ENCODE peak calls at places on chromosomes 16 and 17, in ten cellular contexts. N is astrocyte of the spinal cord, Z is left ventricle myocardium inferior, R is thoracic aorta, Q is Panc1, P is A549, L is mucosa of descending colon, F is HFF-Myc, I is AG10803, T is retinal pigment epithelial cell. U is an unnamed sample.

GRCh38 chr16:12413393-12413792 is 390.3 kb downstream of the CPPED1 start:
- DNase-seq in N (no peak), Z (no peak), R (no peak), Q (no peak), P (no peak), L (no peak), F (no peak), I (no peak), T (no peak), U (no peak)

GRCh38 chr16:23903001-23903414 is 67.2 kb downstream of the PRKCB start:
- DNase-seq in N (no peak), Z (no peak), R (no peak), Q (no peak), P (no peak), L (no peak), F (no peak), I (no peak), T (no peak), U (no peak)

GRCh38 chr16:77564791-77565390 is 130.1 kb upstream of the ADAMTS18 start:
- DNase-seq in N (peak), Z (no peak), R (no peak), Q (no peak), P (no peak), L (no peak), F (no peak), I (peak), T (peak), U (no peak)

GRCh38 chr17:76081295-76082210 is 2.6 kb downstream of the ZACN start:
- DNase-seq in N (no peak), Z (no peak), R (no peak), Q (no peak), P (no peak), L (peak), F (no peak), I (no peak), T (no peak), U (no peak)

GRCh38 chr16:78704421-78704820 is 605.0 kb downstream of the WWOX start:
- DNase-seq in N (peak), Z (no peak), R (no peak), Q (no peak), P (no peak), L (no peak), F (peak), I (peak), T (peak), U (no peak)

GRCh38 chr17:34386925-34387550 is 24.0 kb upstream of the CCL1 start:
- DNase-seq in N (no peak), Z (no peak), R (no peak), Q (no peak), P (no peak), L (no peak), F (no peak), I (no peak), T (no peak), U (no peak)

GRCh38 chr17:80106176-80106575 is 4.8 kb downstream of the GAA start:
- DNase-seq in N (no peak), Z (no peak), R (no peak), Q (no peak), P (no peak), L (peak), F (no peak), I (no peak), T (no peak), U (no peak)

GRCh38 chr16:73299349-73299748 is 251.4 kb upstream of the ZFHX3 start:
- DNase-seq in N (no peak), Z (no peak), R (no peak), Q (no peak), P (no peak), L (no peak), F (no peak), I (no peak), T (no peak), U (no peak)

GRCh38 chr17:45411348-45412105 is 21.1 kb downstream of the ARHGAP27 start:
- DNase-seq in N (no peak), Z (no peak), R (no peak), Q (no peak), P (no peak), L (peak), F (no peak), I (no peak), T (no peak), U (no peak)

GRCh38 chr17:35540589-35541404 is 3.3 kb upstream of the SLFN12L start:
- DNase-seq in N (peak), Z (peak), R (no peak), Q (no peak), P (no peak), L (peak), F (no peak), I (peak), T (no peak), U (no peak)

GRCh38 chr16:49116873-49117272 is 164.8 kb downstream of the CBLN1 start:
- DNase-seq in N (no peak), Z (no peak), R (no peak), Q (no peak), P (no peak), L (no peak), F (no peak), I (no peak), T (no peak), U (no peak)

GRCh38 chr17:77909236-77909635 is 49.3 kb upstream of the TNRC6C start:
- DNase-seq in N (no peak), Z (peak), R (no peak), Q (no peak), P (no peak), L (no peak), F (no peak), I (no peak), T (no peak), U (no peak)

GRCh38 chr16:765488-765865 is 4.9 kb downstream of the MSLN start:
- DNase-seq in N (no peak), Z (no peak), R (no peak), Q (no peak), P (no peak), L (no peak), F (no peak), I (no peak), T (no peak), U (no peak)

GRCh38 chr16:84600343-84601229 is 17.3 kb downstream of the COTL1 start:
- DNase-seq in N (peak), Z (no peak), R (no peak), Q (no peak), P (no peak), L (no peak), F (no peak), I (no peak), T (no peak), U (no peak)

GRCh38 chr16:66580605-66581209 is 1.4 kb downstream of the CMTM2 start:
- DNase-seq in N (peak), Z (no peak), R (no peak), Q (no peak), P (no peak), L (no peak), F (peak), I (peak), T (peak), U (peak)

GRCh38 chr16:194516-194915 is 14.3 kb downstream of the HBQ1 start:
- DNase-seq in N (peak), Z (no peak), R (no peak), Q (no peak), P (no peak), L (no peak), F (no peak), I (no peak), T (no peak), U (no peak)

GRCh38 chr16:8848939-8849391 is 19.8 kb downstream of the CARHSP1 start:
- DNase-seq in N (peak), Z (no peak), R (no peak), Q (no peak), P (peak), L (no peak), F (no peak), I (peak), T (no peak), U (no peak)

GRCh38 chr17:62792122-62792800 is 15.9 kb downstream of the MARCHF10 start:
- DNase-seq in N (peak), Z (no peak), R (no peak), Q (peak), P (peak), L (no peak), F (peak), I (peak), T (peak), U (no peak)

GRCh38 chr17:48804936-48805411 is 12.1 kb downstream of the TTLL6 start:
- DNase-seq in N (peak), Z (peak), R (no peak), Q (no peak), P (peak), L (peak), F (no peak), I (peak), T (no peak), U (no peak)

GRCh38 chr17:66564992-66565465 is 262.6 kb downstream of the PRKCA start:
- DNase-seq in N (peak), Z (no peak), R (no peak), Q (no peak), P (no peak), L (no peak), F (no peak), I (peak), T (no peak), U (no peak)

GRCh38 chr17:11747441-11747840 is 149.2 kb downstream of the DNAH9 start:
- DNase-seq in N (no peak), Z (no peak), R (no peak), Q (no peak), P (no peak), L (no peak), F (no peak), I (no peak), T (no peak), U (no peak)

GRCh38 chr16:30721606-30722005 is 22.6 kb downstream of the SRCAP start:
- DNase-seq in N (no peak), Z (no peak), R (no peak), Q (no peak), P (no peak), L (no peak), F (no peak), I (peak), T (no peak), U (no peak)

GRCh38 chr16:1610071-1610840 is 1.6 kb downstream of the IFT140 start:
- DNase-seq in N (peak), Z (peak), R (peak), Q (peak), P (peak), L (peak), F (peak), I (peak), T (peak), U (peak)

GRCh38 chr17:78019976-78020716 is 61.6 kb downstream of the TNRC6C start:
- DNase-seq in N (no peak), Z (no peak), R (no peak), Q (no peak), P (no peak), L (no peak), F (no peak), I (no peak), T (no peak), U (no peak)

GRCh38 chr17:74165811-74166365 is 37.6 kb upstream of the RPL38 start:
- DNase-seq in N (no peak), Z (no peak), R (no peak), Q (no peak), P (no peak), L (no peak), F (no peak), I (no peak), T (no peak), U (no peak)

GRCh38 chr17:4175921-4176802 is 33.2 kb downstream of the CYB5D2 start:
- DNase-seq in N (peak), Z (no peak), R (no peak), Q (no peak), P (no peak), L (no peak), F (peak), I (no peak), T (no peak), U (no peak)

DNA sequence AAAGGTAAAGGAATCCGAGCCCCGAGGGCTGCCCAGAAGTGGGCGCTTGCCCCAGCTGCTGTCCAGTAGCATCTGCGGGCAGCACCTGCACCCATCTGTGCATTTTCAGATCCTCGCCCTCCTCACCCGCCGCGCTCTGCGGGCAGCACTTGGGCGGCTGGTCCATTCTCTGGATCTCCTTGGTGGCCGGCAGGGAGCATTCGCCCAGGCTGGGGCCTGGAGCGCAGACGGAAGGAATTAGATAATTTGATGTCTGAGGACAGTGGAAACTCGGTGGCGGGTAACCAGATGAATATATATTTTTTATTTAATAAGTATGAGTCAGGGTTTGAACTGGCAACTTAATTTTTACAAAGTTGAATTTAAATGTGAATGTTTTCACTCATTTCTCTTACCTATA is 88.5 kb downstream of the NPIPB11 start:
- DNase-seq in N (peak), Z (no peak), R (no peak), Q (no peak), P (peak), L (no peak), F (no peak), I (no peak), T (no peak), U (no peak)
- TF ChIP-seq CTCF in N (peak), Z (peak), R (no peak), Q (peak), P (peak), L (no peak), F (no peak), I (peak), T (no peak), U (no peak)

GRCh38 chr17:40666366-40666765 is 1.4 kb upstream of the KRT222 start:
- DNase-seq in N (no peak), Z (no peak), R (no peak), Q (no peak), P (no peak), L (no peak), F (no peak), I (no peak), T (no peak), U (no peak)

GRCh38 chr17:40663252-40663651 is 1.7 kb downstream of the KRT222 start:
- DNase-seq in N (no peak), Z (no peak), R (no peak), Q (no peak), P (no peak), L (no peak), F (no peak), I (no peak), T (no peak), U (no peak)

GRCh38 chr17:40659909-40660308 is 5.1 kb downstream of the KRT222 start:
- DNase-seq in N (no peak), Z (no peak), R (no peak), Q (no peak), P (no peak), L (no peak), F (no peak), I (no peak), T (no peak), U (no peak)

DNA sequence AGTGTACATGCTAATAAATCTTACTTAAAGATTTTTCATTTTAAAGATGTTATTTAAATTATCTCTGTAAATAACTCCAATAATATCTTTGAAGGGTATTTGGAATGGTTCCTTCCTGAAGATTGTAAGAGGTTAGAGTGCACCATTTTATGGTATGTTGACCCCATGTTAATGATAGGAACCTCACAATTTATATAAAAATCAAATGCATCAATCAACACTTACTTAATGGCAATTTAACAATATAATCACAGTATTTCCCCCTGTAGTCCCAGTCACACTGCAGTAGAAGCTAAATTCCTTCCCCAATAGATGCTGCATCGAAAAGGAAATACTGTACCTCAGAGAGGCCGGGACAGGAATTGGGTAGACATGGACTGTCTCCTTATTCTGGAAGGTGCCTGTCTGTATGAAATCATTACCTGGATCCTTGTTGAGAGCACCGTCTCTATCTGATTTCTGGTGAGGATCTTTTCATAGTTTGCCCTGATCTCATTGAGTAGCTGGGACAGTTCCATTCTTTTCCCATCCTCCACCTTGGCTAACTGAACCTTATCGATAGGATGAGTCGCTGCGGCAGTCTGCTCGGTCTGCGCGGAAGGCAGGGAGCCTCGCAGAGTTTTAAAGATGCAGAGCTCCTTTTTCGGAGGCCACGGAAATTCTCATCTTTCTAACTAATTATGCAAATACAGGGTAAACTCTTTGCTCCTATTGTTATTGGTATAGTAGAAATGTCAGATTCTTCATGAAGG is at the start of gene KRT222:
- DNase-seq in N (no peak), Z (no peak), R (no peak), Q (no peak), P (no peak), L (no peak), F (no peak), I (no peak), T (no peak), U (no peak)
- H3K4me3 ChIP-seq in N (peak), Z (peak), R (peak), Q (peak), P (peak), L (no peak), F (no peak), I (no peak), T (peak), U (no peak)

DNA sequence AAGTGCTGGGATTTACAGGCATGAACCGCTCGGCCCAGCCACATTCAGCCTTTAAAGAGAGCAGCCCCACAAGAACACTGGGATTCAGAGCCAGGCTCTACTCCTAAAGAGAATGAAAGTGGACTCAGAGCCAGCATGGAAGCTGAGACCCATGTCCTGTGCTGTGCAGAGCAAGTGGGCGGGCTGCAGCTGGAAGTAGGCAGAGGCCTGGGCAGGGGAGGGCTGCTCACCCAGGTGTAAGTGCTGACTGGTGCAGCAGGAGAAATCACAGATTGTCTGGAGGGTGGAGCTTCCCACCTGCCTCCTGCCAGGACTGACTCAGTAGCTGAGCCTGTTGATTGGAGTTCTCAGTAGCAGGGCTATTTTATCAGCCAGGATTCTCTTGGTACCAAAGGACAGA is 178.7 kb downstream of the KATNIP start:
- DNase-seq in N (no peak), Z (no peak), R (no peak), Q (no peak), P (no peak), L (no peak), F (no peak), I (no peak), T (no peak), U (no peak)
- TF ChIP-seq CTCF in N (no peak), Z (no peak), R (no peak), Q (no peak), P (no peak), L (no peak), F (no peak), I (no peak), T (no peak), U (no peak)

DNA sequence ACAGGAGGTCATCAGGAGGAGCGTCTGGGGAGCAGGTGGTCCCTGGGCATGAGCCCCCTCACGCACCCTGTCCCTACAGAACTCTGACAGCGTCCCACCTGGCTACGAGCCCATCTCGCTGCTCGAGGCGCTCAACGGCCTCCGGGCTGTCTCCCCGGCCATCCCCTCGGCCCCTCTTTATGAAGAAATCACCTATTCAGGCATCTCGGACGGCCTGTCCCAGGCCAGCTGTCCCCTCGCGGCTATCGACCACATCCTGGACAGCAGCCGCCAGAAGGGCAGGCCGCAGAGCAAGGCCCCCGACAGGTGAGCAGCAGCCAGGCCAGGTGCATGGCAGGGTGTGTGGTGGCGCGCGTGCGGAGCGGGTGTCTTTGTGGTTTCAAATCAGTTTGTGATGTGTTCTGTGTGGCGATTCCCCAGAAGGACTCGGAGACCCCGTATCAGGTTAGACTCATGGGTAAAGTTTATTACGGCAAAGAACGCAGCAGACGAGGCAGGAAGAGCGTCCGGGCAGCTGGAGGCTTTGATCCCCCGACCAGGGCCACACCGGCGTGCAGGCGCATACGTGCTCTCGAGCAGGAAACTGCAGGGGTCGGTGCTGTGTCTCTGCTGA is 11.8 kb upstream of the NUDT16L1 start:
- DNase-seq in N (no peak), Z (no peak), R (no peak), Q (no peak), P (no peak), L (peak), F (no peak), I (no peak), T (no peak), U (no peak)
- H3K4me3 ChIP-seq in N (no peak), Z (no peak), R (no peak), Q (no peak), P (no peak), L (no peak), F (no peak), I (no peak), T (no peak), U (peak)